ENCODE peak calls at places on chromosome 14, in six cellular contexts. One of them, this sample, is unnamed.

GRCh38 chr14:69093551-69094421 is 59.1 kb downstream of the DCAF5 start:
- ATAC-seq in upper lobe of left lung: peak
- ATAC-seq in activated T-cell treated with anti-CD3 and anti-CD28 coated beads, Interleukin-2, amount 50 U/mL, for 72 hours: no peak
- ATAC-seq in stimulated activated naive B cell treated with anti-CD40 and anti-IgM and Interleukin-4, amounts not matched to agents 10 μg/mL and 1 μg/mL and 100 μg/mL, for 72 hours: no peak
- ATAC-seq in pancreas: peak
- ATAC-seq in activated naive CD4-positive, alpha-beta T cell treated with anti-CD3 and anti-CD28 coated beads, Interleukin-2, amount 50 U/mL, for 72 hours: no peak
- ATAC-seq in this sample: no peak

GRCh38 chr14:23922545-23922944 is 31.0 kb upstream of the DHRS4 start:
- ATAC-seq in pancreas: no peak
- ATAC-seq in activated naive CD4-positive, alpha-beta T cell treated with anti-CD3 and anti-CD28 coated beads, Interleukin-2, amount 50 U/mL, for 72 hours: no peak
- ATAC-seq in upper lobe of left lung: no peak
- ATAC-seq in stimulated activated naive B cell treated with anti-CD40 and anti-IgM and Interleukin-4, amounts not matched to agents 10 μg/mL and 1 μg/mL and 100 μg/mL, for 72 hours: no peak
- ATAC-seq in activated T-cell treated with anti-CD3 and anti-CD28 coated beads, Interleukin-2, amount 50 U/mL, for 72 hours: no peak
- ATAC-seq in this sample: no peak

GRCh38 chr14:24920265-24921080 is 129.5 kb downstream of the STXBP6 start:
- ATAC-seq in pancreas: peak
- ATAC-seq in stimulated activated naive B cell treated with anti-CD40 and anti-IgM and Interleukin-4, amounts not matched to agents 10 μg/mL and 1 μg/mL and 100 μg/mL, for 72 hours: no peak
- ATAC-seq in upper lobe of left lung: no peak
- ATAC-seq in activated naive CD4-positive, alpha-beta T cell treated with anti-CD3 and anti-CD28 coated beads, Interleukin-2, amount 50 U/mL, for 72 hours: no peak
- ATAC-seq in activated T-cell treated with anti-CD3 and anti-CD28 coated beads, Interleukin-2, amount 50 U/mL, for 72 hours: no peak
- ATAC-seq in this sample: no peak

GRCh38 chr14:25953532-25954144 is 644.2 kb downstream of the NOVA1 start:
- ATAC-seq in upper lobe of left lung: no peak
- ATAC-seq in activated naive CD4-positive, alpha-beta T cell treated with anti-CD3 and anti-CD28 coated beads, Interleukin-2, amount 50 U/mL, for 72 hours: no peak
- ATAC-seq in pancreas: no peak
- ATAC-seq in stimulated activated naive B cell treated with anti-CD40 and anti-IgM and Interleukin-4, amounts not matched to agents 10 μg/mL and 1 μg/mL and 100 μg/mL, for 72 hours: no peak
- ATAC-seq in activated T-cell treated with anti-CD3 and anti-CD28 coated beads, Interleukin-2, amount 50 U/mL, for 72 hours: no peak
- ATAC-seq in this sample: no peak

GRCh38 chr14:68958553-68958952 is 20.5 kb downstream of the ACTN1 start:
- ATAC-seq in activated T-cell treated with anti-CD3 and anti-CD28 coated beads, Interleukin-2, amount 50 U/mL, for 72 hours: no peak
- ATAC-seq in activated naive CD4-positive, alpha-beta T cell treated with anti-CD3 and anti-CD28 coated beads, Interleukin-2, amount 50 U/mL, for 72 hours: no peak
- ATAC-seq in stimulated activated naive B cell treated with anti-CD40 and anti-IgM and Interleukin-4, amounts not matched to agents 10 μg/mL and 1 μg/mL and 100 μg/mL, for 72 hours: no peak
- ATAC-seq in upper lobe of left lung: no peak
- ATAC-seq in pancreas: peak
- ATAC-seq in this sample: no peak

GRCh38 chr14:21494902-21495762 is 16.0 kb downstream of the METTL3 start:
- ATAC-seq in activated naive CD4-positive, alpha-beta T cell treated with anti-CD3 and anti-CD28 coated beads, Interleukin-2, amount 50 U/mL, for 72 hours: no peak
- ATAC-seq in stimulated activated naive B cell treated with anti-CD40 and anti-IgM and Interleukin-4, amounts not matched to agents 10 μg/mL and 1 μg/mL and 100 μg/mL, for 72 hours: no peak
- ATAC-seq in pancreas: no peak
- ATAC-seq in activated T-cell treated with anti-CD3 and anti-CD28 coated beads, Interleukin-2, amount 50 U/mL, for 72 hours: no peak
- ATAC-seq in upper lobe of left lung: peak
- ATAC-seq in this sample: no peak

GRCh38 chr14:74697976-74698375 is 14.9 kb downstream of the AREL1 start:
- ATAC-seq in stimulated activated naive B cell treated with anti-CD40 and anti-IgM and Interleukin-4, amounts not matched to agents 10 μg/mL and 1 μg/mL and 100 μg/mL, for 72 hours: no peak
- ATAC-seq in activated T-cell treated with anti-CD3 and anti-CD28 coated beads, Interleukin-2, amount 50 U/mL, for 72 hours: no peak
- ATAC-seq in upper lobe of left lung: no peak
- ATAC-seq in pancreas: no peak
- ATAC-seq in activated naive CD4-positive, alpha-beta T cell treated with anti-CD3 and anti-CD28 coated beads, Interleukin-2, amount 50 U/mL, for 72 hours: no peak
- ATAC-seq in this sample: no peak

GRCh38 chr14:97329701-97330100 is 532.5 kb downstream of the VRK1 start:
- ATAC-seq in activated T-cell treated with anti-CD3 and anti-CD28 coated beads, Interleukin-2, amount 50 U/mL, for 72 hours: no peak
- ATAC-seq in pancreas: no peak
- ATAC-seq in activated naive CD4-positive, alpha-beta T cell treated with anti-CD3 and anti-CD28 coated beads, Interleukin-2, amount 50 U/mL, for 72 hours: no peak
- ATAC-seq in upper lobe of left lung: no peak
- ATAC-seq in stimulated activated naive B cell treated with anti-CD40 and anti-IgM and Interleukin-4, amounts not matched to agents 10 μg/mL and 1 μg/mL and 100 μg/mL, for 72 hours: no peak
- ATAC-seq in this sample: no peak

GRCh38 chr14:89302396-89302950 is 114.6 kb downstream of the FOXN3 start:
- ATAC-seq in activated naive CD4-positive, alpha-beta T cell treated with anti-CD3 and anti-CD28 coated beads, Interleukin-2, amount 50 U/mL, for 72 hours: no peak
- ATAC-seq in stimulated activated naive B cell treated with anti-CD40 and anti-IgM and Interleukin-4, amounts not matched to agents 10 μg/mL and 1 μg/mL and 100 μg/mL, for 72 hours: no peak
- ATAC-seq in activated T-cell treated with anti-CD3 and anti-CD28 coated beads, Interleukin-2, amount 50 U/mL, for 72 hours: no peak
- ATAC-seq in pancreas: no peak
- ATAC-seq in upper lobe of left lung: no peak
- ATAC-seq in this sample: no peak

GRCh38 chr14:64569108-64570045 is 19.6 kb downstream of the PPP1R36 start:
- ATAC-seq in upper lobe of left lung: peak
- ATAC-seq in activated naive CD4-positive, alpha-beta T cell treated with anti-CD3 and anti-CD28 coated beads, Interleukin-2, amount 50 U/mL, for 72 hours: no peak
- ATAC-seq in stimulated activated naive B cell treated with anti-CD40 and anti-IgM and Interleukin-4, amounts not matched to agents 10 μg/mL and 1 μg/mL and 100 μg/mL, for 72 hours: no peak
- ATAC-seq in activated T-cell treated with anti-CD3 and anti-CD28 coated beads, Interleukin-2, amount 50 U/mL, for 72 hours: no peak
- ATAC-seq in pancreas: no peak
- ATAC-seq in this sample: no peak

GRCh38 chr14:58833634-58834378 is 196.0 kb downstream of the DACT1 start:
- ATAC-seq in activated T-cell treated with anti-CD3 and anti-CD28 coated beads, Interleukin-2, amount 50 U/mL, for 72 hours: no peak
- ATAC-seq in activated naive CD4-positive, alpha-beta T cell treated with anti-CD3 and anti-CD28 coated beads, Interleukin-2, amount 50 U/mL, for 72 hours: no peak
- ATAC-seq in pancreas: no peak
- ATAC-seq in upper lobe of left lung: no peak
- ATAC-seq in stimulated activated naive B cell treated with anti-CD40 and anti-IgM and Interleukin-4, amounts not matched to agents 10 μg/mL and 1 μg/mL and 100 μg/mL, for 72 hours: no peak
- ATAC-seq in this sample: peak

GRCh38 chr14:39566795-39567194 is 134.6 kb upstream of the FBXO33 start:
- ATAC-seq in upper lobe of left lung: no peak
- ATAC-seq in stimulated activated naive B cell treated with anti-CD40 and anti-IgM and Interleukin-4, amounts not matched to agents 10 μg/mL and 1 μg/mL and 100 μg/mL, for 72 hours: no peak
- ATAC-seq in pancreas: no peak
- ATAC-seq in activated T-cell treated with anti-CD3 and anti-CD28 coated beads, Interleukin-2, amount 50 U/mL, for 72 hours: no peak
- ATAC-seq in activated naive CD4-positive, alpha-beta T cell treated with anti-CD3 and anti-CD28 coated beads, Interleukin-2, amount 50 U/mL, for 72 hours: no peak
- ATAC-seq in this sample: no peak

GRCh38 chr14:60775296-60775695 is 40.7 kb downstream of the MNAT1 start:
- ATAC-seq in upper lobe of left lung: no peak
- ATAC-seq in activated T-cell treated with anti-CD3 and anti-CD28 coated beads, Interleukin-2, amount 50 U/mL, for 72 hours: no peak
- ATAC-seq in stimulated activated naive B cell treated with anti-CD40 and anti-IgM and Interleukin-4, amounts not matched to agents 10 μg/mL and 1 μg/mL and 100 μg/mL, for 72 hours: no peak
- ATAC-seq in pancreas: peak
- ATAC-seq in activated naive CD4-positive, alpha-beta T cell treated with anti-CD3 and anti-CD28 coated beads, Interleukin-2, amount 50 U/mL, for 72 hours: no peak
- ATAC-seq in this sample: no peak

GRCh38 chr14:32480337-32480736 is 151.2 kb downstream of the AKAP6 start:
- ATAC-seq in upper lobe of left lung: no peak
- ATAC-seq in pancreas: no peak
- ATAC-seq in activated T-cell treated with anti-CD3 and anti-CD28 coated beads, Interleukin-2, amount 50 U/mL, for 72 hours: no peak
- ATAC-seq in stimulated activated naive B cell treated with anti-CD40 and anti-IgM and Interleukin-4, amounts not matched to agents 10 μg/mL and 1 μg/mL and 100 μg/mL, for 72 hours: no peak
- ATAC-seq in activated naive CD4-positive, alpha-beta T cell treated with anti-CD3 and anti-CD28 coated beads, Interleukin-2, amount 50 U/mL, for 72 hours: no peak
- ATAC-seq in this sample: no peak

GRCh38 chr14:88248606-88249005 is 74.5 kb downstream of the KCNK10 start:
- ATAC-seq in activated T-cell treated with anti-CD3 and anti-CD28 coated beads, Interleukin-2, amount 50 U/mL, for 72 hours: no peak
- ATAC-seq in pancreas: peak
- ATAC-seq in upper lobe of left lung: no peak
- ATAC-seq in activated naive CD4-positive, alpha-beta T cell treated with anti-CD3 and anti-CD28 coated beads, Interleukin-2, amount 50 U/mL, for 72 hours: no peak
- ATAC-seq in stimulated activated naive B cell treated with anti-CD40 and anti-IgM and Interleukin-4, amounts not matched to agents 10 μg/mL and 1 μg/mL and 100 μg/mL, for 72 hours: no peak
- ATAC-seq in this sample: no peak

GRCh38 chr14:23078692-23079116 is 16.2 kb downstream of the ACIN1 start:
- ATAC-seq in stimulated activated naive B cell treated with anti-CD40 and anti-IgM and Interleukin-4, amounts not matched to agents 10 μg/mL and 1 μg/mL and 100 μg/mL, for 72 hours: peak
- ATAC-seq in activated T-cell treated with anti-CD3 and anti-CD28 coated beads, Interleukin-2, amount 50 U/mL, for 72 hours: peak
- ATAC-seq in upper lobe of left lung: peak
- ATAC-seq in pancreas: peak
- ATAC-seq in activated naive CD4-positive, alpha-beta T cell treated with anti-CD3 and anti-CD28 coated beads, Interleukin-2, amount 50 U/mL, for 72 hours: no peak
- ATAC-seq in this sample: peak

GRCh38 chr14:97388408-97388807 is 591.2 kb downstream of the VRK1 start:
- ATAC-seq in pancreas: no peak
- ATAC-seq in activated naive CD4-positive, alpha-beta T cell treated with anti-CD3 and anti-CD28 coated beads, Interleukin-2, amount 50 U/mL, for 72 hours: no peak
- ATAC-seq in stimulated activated naive B cell treated with anti-CD40 and anti-IgM and Interleukin-4, amounts not matched to agents 10 μg/mL and 1 μg/mL and 100 μg/mL, for 72 hours: no peak
- ATAC-seq in upper lobe of left lung: no peak
- ATAC-seq in activated T-cell treated with anti-CD3 and anti-CD28 coated beads, Interleukin-2, amount 50 U/mL, for 72 hours: no peak
- ATAC-seq in this sample: no peak

GRCh38 chr14:38761033-38761432 is 342.0 kb downstream of the SEC23A start:
- ATAC-seq in stimulated activated naive B cell treated with anti-CD40 and anti-IgM and Interleukin-4, amounts not matched to agents 10 μg/mL and 1 μg/mL and 100 μg/mL, for 72 hours: no peak
- ATAC-seq in activated naive CD4-positive, alpha-beta T cell treated with anti-CD3 and anti-CD28 coated beads, Interleukin-2, amount 50 U/mL, for 72 hours: no peak
- ATAC-seq in activated T-cell treated with anti-CD3 and anti-CD28 coated beads, Interleukin-2, amount 50 U/mL, for 72 hours: no peak
- ATAC-seq in pancreas: no peak
- ATAC-seq in upper lobe of left lung: no peak
- ATAC-seq in this sample: no peak

GRCh38 chr14:100545359-100545758 is 41.9 kb downstream of the BEGAIN start:
- ATAC-seq in activated naive CD4-positive, alpha-beta T cell treated with anti-CD3 and anti-CD28 coated beads, Interleukin-2, amount 50 U/mL, for 72 hours: no peak
- ATAC-seq in stimulated activated naive B cell treated with anti-CD40 and anti-IgM and Interleukin-4, amounts not matched to agents 10 μg/mL and 1 μg/mL and 100 μg/mL, for 72 hours: no peak
- ATAC-seq in pancreas: no peak
- ATAC-seq in activated T-cell treated with anti-CD3 and anti-CD28 coated beads, Interleukin-2, amount 50 U/mL, for 72 hours: no peak
- ATAC-seq in upper lobe of left lung: no peak
- ATAC-seq in this sample: no peak

GRCh38 chr14:93114713-93115068 is 1.0 kb downstream of the ITPK1 start:
- ATAC-seq in pancreas: peak
- ATAC-seq in stimulated activated naive B cell treated with anti-CD40 and anti-IgM and Interleukin-4, amounts not matched to agents 10 μg/mL and 1 μg/mL and 100 μg/mL, for 72 hours: peak
- ATAC-seq in activated naive CD4-positive, alpha-beta T cell treated with anti-CD3 and anti-CD28 coated beads, Interleukin-2, amount 50 U/mL, for 72 hours: no peak
- ATAC-seq in activated T-cell treated with anti-CD3 and anti-CD28 coated beads, Interleukin-2, amount 50 U/mL, for 72 hours: no peak
- ATAC-seq in upper lobe of left lung: no peak
- ATAC-seq in this sample: peak

GRCh38 chr14:31993521-31993941 is 83.6 kb upstream of the ARHGAP5 start:
- ATAC-seq in pancreas: no peak
- ATAC-seq in activated T-cell treated with anti-CD3 and anti-CD28 coated beads, Interleukin-2, amount 50 U/mL, for 72 hours: no peak
- ATAC-seq in upper lobe of left lung: peak
- ATAC-seq in activated naive CD4-positive, alpha-beta T cell treated with anti-CD3 and anti-CD28 coated beads, Interleukin-2, amount 50 U/mL, for 72 hours: no peak
- ATAC-seq in stimulated activated naive B cell treated with anti-CD40 and anti-IgM and Interleukin-4, amounts not matched to agents 10 μg/mL and 1 μg/mL and 100 μg/mL, for 72 hours: no peak
- ATAC-seq in this sample: no peak

This sample was measured in stimulated activated memory B cell treated with anti-CD40 and anti-IgM and Interleukin-4, amounts not matched to agents 10 μg/mL and 1 μg/mL and 100 μg/mL, for 72 hours.